ENCODE peak calls at places on chromosomes 16 and 17, in six cellular contexts. E, J, B, W, O and X are unnamed samples.

GRCh38 chr17:36940313-36941264 is 3.3 kb downstream of the LHX1 start:
- DNase-seq in W (no peak), B (no peak), E (peak; percentile 82), J (no peak), O (no peak), X (no peak)

GRCh38 chr16:14125030-14125681 is 54.0 kb downstream of the MRTFB start:
- DNase-seq in J (no peak), O (no peak), E (no peak), B (no peak), W (no peak), X (no peak)

GRCh38 chr16:81730090-81731051 is 48.7 kb upstream of the PLCG2 start:
- DNase-seq in J (peak; percentile 90), B (peak; percentile 88), O (peak; percentile 44), W (peak; percentile 70), E (peak; percentile 100), X (peak; percentile 91)

GRCh38 chr17:41777579-41778188 is 8.8 kb downstream of the JUP start:
- DNase-seq in E (no peak), B (peak; percentile 60), W (peak; percentile 57), J (no peak), O (no peak), X (peak; percentile 88)

GRCh38 chr16:30585022-30585399 is 486 bp downstream of the ZNF785 start:
- DNase-seq in W (no peak), B (no peak), E (peak; percentile 77), O (no peak), J (no peak), X (no peak)

GRCh38 chr17:43431741-43432523 is 33.1 kb downstream of the ARL4D start:
- DNase-seq in O (no peak), J (no peak), E (no peak), W (no peak), B (no peak), X (peak; percentile 20)

GRCh38 chr17:54353789-54354525 is 531.2 kb downstream of the KIF2B start:
- DNase-seq in W (no peak), O (no peak), J (no peak), B (no peak), E (no peak), X (no peak)

GRCh38 chr16:88686062-88686438 is 257 bp downstream of the SNAI3 start:
- DNase-seq in B (no peak), W (no peak), O (no peak), E (no peak), J (no peak), X (no peak)

GRCh38 chr16:24701521-24701951 is 27.9 kb upstream of the TNRC6A start:
- DNase-seq in E (no peak), B (no peak), W (peak; percentile 19), J (no peak), O (no peak), X (no peak)

GRCh38 chr16:54248863-54249710 is 37.5 kb downstream of the IRX3 start:
- DNase-seq in E (no peak), W (no peak), O (no peak), B (no peak), J (no peak), X (no peak)

GRCh38 chr17:57986841-57987581 is 1.0 kb downstream of the VEZF1 start:
- DNase-seq in E (peak; percentile 85), B (peak; percentile 58), O (peak; percentile 14), W (no peak), J (peak; percentile 58), X (peak; percentile 60)

GRCh38 chr17:78591263-78591671 is 14.1 kb upstream of the DNAH17 start:
- DNase-seq in O (no peak), W (no peak), B (no peak), J (no peak), E (no peak), X (no peak)

GRCh38 chr17:78589031-78589675 is 12.0 kb upstream of the DNAH17 start:
- DNase-seq in W (no peak), O (no peak), J (no peak), E (no peak), B (no peak), X (peak; percentile 7)

GRCh38 chr17:78595135-78595810 is 18.1 kb upstream of the DNAH17 start:
- DNase-seq in B (no peak), W (no peak), O (no peak), E (no peak), J (no peak), X (no peak)

GRCh38 chr17:78589885-78590284 is 12.7 kb upstream of the DNAH17 start:
- DNase-seq in O (no peak), E (no peak), B (no peak), W (no peak), J (no peak), X (no peak)

DNA sequence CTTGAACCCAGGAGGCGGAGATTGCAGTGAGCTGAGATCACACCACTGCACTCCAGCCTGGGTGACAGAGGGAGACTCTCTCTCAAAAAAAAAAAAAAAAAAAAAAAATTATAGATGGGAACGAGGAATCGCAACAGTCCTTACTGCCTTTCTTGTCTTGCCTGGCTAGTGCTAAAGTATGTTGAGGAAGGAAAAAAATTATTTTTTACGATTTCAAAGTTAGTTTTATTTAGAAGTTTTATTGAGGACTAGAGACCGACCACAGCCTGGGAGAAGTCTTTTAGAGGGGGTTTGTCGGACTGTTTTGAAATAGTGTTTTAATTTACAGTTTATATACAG is 15.8 kb upstream of the DNAH17 start:
- DNase-seq in W (no peak), E (no peak), O (no peak), B (no peak), J (no peak), X (no peak)
- H3K27ac ChIP-seq in W (peak overlapping the region; percentile 80), E (no peak overlapping the region), O (no peak overlapping the region), B (no peak overlapping the region), J (no peak overlapping the region), X (peak overlapping the region; percentile 72)

GRCh38 chr16:78458588-78458987 is 359.1 kb downstream of the WWOX start:
- DNase-seq in W (no peak), J (no peak), E (no peak), O (no peak), B (no peak), X (no peak)
- TF ChIP-seq CTCF in W (no peak), J (no peak), E (peak; percentile 65), O (no peak), B (no peak), X (no peak)

GRCh38 chr16:86512860-86513470 is 2.6 kb downstream of the FOXF1 start:
- DNase-seq in J (no peak), W (no peak), E (peak; percentile 75), B (no peak), O (no peak), X (no peak)
- H3K4me3 ChIP-seq in J (no peak overlapping the region), W (peak overlapping the region; percentile 57), E (no peak overlapping the region), B (no peak overlapping the region), O (no peak overlapping the region), X (no peak overlapping the region)

GRCh38 chr17:9671559-9671958 is 26.2 kb downstream of the USP43 start:
- DNase-seq in J (no peak), W (no peak), B (no peak), O (no peak), E (peak; percentile 42), X (no peak)
- H3K27ac ChIP-seq in J (no peak overlapping the region), W (no peak overlapping the region), B (no peak overlapping the region), O (no peak overlapping the region), E (no peak overlapping the region), X (no peak overlapping the region)